ENCODE peak calls at places on chromosome 4, in five cellular contexts. X is K562, Z is GM12878, T is H1, B is HepG2. G is an unnamed sample.

GRCh38 chr4:106773106-106773905 is 262.8 kb downstream of the DKK2 start:
- DNase-seq in X (no peak), Z (no peak), T (no peak), B (no peak), G (no peak)

GRCh38 chr4:114180481-114180880 is 201.0 kb upstream of the ARSJ start:
- DNase-seq in Z (no peak), T (peak), X (no peak), B (peak), G (peak)

GRCh38 chr4:184282251-184282713 is 64.6 kb upstream of the ENPP6 start:
- DNase-seq in Z (peak), B (peak), X (no peak), T (no peak), G (no peak)

GRCh38 chr4:48129307-48130014 is 4.6 kb downstream of the TXK start:
- DNase-seq in X (no peak), Z (no peak), T (no peak), B (no peak), G (no peak)

GRCh38 chr4:110631582-110632505 is 9.0 kb upstream of the PITX2 start:
- DNase-seq in B (peak), Z (no peak), X (peak), T (peak), G (peak)

GRCh38 chr4:129231907-129232626 is 136.1 kb downstream of the C4orf33 start:
- DNase-seq in T (no peak), X (no peak), B (no peak), Z (no peak), G (no peak)

GRCh38 chr4:184477201-184477999 is 3.0 kb upstream of the IRF2 start:
- DNase-seq in T (no peak), Z (no peak), X (no peak), B (peak), G (no peak)

GRCh38 chr4:83043801-83044407 is 8.9 kb downstream of the COPS4 start:
- DNase-seq in X (no peak), Z (no peak), T (no peak), B (no peak), G (no peak)

GRCh38 chr4:3470244-3471097 is 7.4 kb downstream of the DOK7 start:
- DNase-seq in B (no peak), Z (no peak), X (no peak), T (no peak), G (no peak)

GRCh38 chr4:166924456-166924855 is 309.8 kb downstream of the SPOCK3 start:
- DNase-seq in X (no peak), B (no peak), T (no peak), Z (no peak), G (no peak)

GRCh38 chr4:105979506-105979905 is 84.2 kb downstream of the NPNT start:
- DNase-seq in B (no peak), Z (no peak), X (no peak), T (no peak), G (no peak)

GRCh38 chr4:28313729-28314713 is 1453.4 kb downstream of the STIM2 start:
- DNase-seq in Z (no peak), B (no peak), T (no peak), X (no peak), G (no peak)

GRCh38 chr4:11297201-11297600 is 131.5 kb downstream of the HS3ST1 start:
- DNase-seq in B (no peak), Z (no peak), X (no peak), T (no peak), G (peak)

GRCh38 chr4:134085525-134085924 is 116.1 kb downstream of the PABPC4L start:
- DNase-seq in Z (no peak), X (no peak), B (no peak), T (no peak), G (no peak)

GRCh38 chr4:74623041-74623440 is 171.3 kb downstream of the BTC start:
- DNase-seq in Z (no peak), B (peak), T (no peak), X (peak), G (peak)

GRCh38 chr4:72842323-72842722 is 227.2 kb downstream of the COX18 start:
- DNase-seq in T (no peak), B (no peak), Z (no peak), X (no peak), G (no peak)

GRCh38 chr4:77349361-77349760 is 192.4 kb downstream of the CCNG2 start:
- DNase-seq in B (no peak), Z (no peak), T (no peak), X (no peak), G (no peak)

GRCh38 chr4:26524001-26524400 is 33.7 kb upstream of the CCKAR start:
- DNase-seq in Z (no peak), B (no peak), T (no peak), X (no peak), G (no peak)

GRCh38 chr4:11710484-11710883 is 281.8 kb upstream of the HS3ST1 start:
- DNase-seq in B (no peak), T (no peak), X (no peak), Z (no peak), G (no peak)

GRCh38 chr4:26737385-26737784 is 123.3 kb upstream of the STIM2 start:
- DNase-seq in B (no peak), X (no peak), T (no peak), Z (no peak), G (no peak)

GRCh38 chr4:20046931-20047677 is 204.6 kb upstream of the SLIT2 start:
- DNase-seq in B (no peak), Z (no peak), T (no peak), X (no peak), G (no peak)

GRCh38 chr4:23932935-23933334 is 43.1 kb upstream of the PPARGC1A start:
- DNase-seq in Z (no peak), X (no peak), B (no peak), T (no peak), G (no peak)

GRCh38 chr4:64001229-64001898 is 407.9 kb downstream of the TECRL start:
- DNase-seq in T (no peak), Z (peak), X (no peak), B (no peak), G (no peak)

GRCh38 chr4:57553695-57554094 is 443.5 kb upstream of the IGFBP7 start:
- DNase-seq in Z (no peak), X (no peak), T (no peak), B (no peak), G (no peak)

GRCh38 chr4:57550143-57550542 is 440.0 kb upstream of the IGFBP7 start:
- DNase-seq in B (no peak), Z (no peak), X (no peak), T (no peak), G (no peak)

GRCh38 chr4:57544811-57545654 is 434.8 kb upstream of the IGFBP7 start:
- DNase-seq in B (no peak), Z (no peak), X (no peak), T (peak), G (no peak)

GRCh38 chr4:57554693-57555092 is 444.5 kb upstream of the IGFBP7 start:
- DNase-seq in X (no peak), Z (no peak), B (no peak), T (no peak), G (no peak)

GRCh38 chr4:57548856-57549255 is 438.7 kb upstream of the IGFBP7 start:
- DNase-seq in T (no peak), X (no peak), B (no peak), Z (no peak), G (no peak)
- TF ChIP-seq YY1 in T (no peak), X (no peak), B (no peak), Z (no peak), G (no peak)

GRCh38 chr4:139645458-139645857 is 20.2 kb upstream of the MGST2 start:
- DNase-seq in B (no peak), X (no peak), Z (no peak), T (no peak), G (no peak)

GRCh38 chr4:139639654-139640053 is 26.0 kb upstream of the MGST2 start:
- DNase-seq in Z (no peak), X (no peak), B (no peak), T (no peak), G (no peak)

GRCh38 chr4:139643042-139643895 is 22.4 kb upstream of the MGST2 start:
- DNase-seq in T (no peak), X (no peak), Z (no peak), B (no peak), G (no peak)

GRCh38 chr4:139641218-139641617 is 24.4 kb upstream of the MGST2 start:
- DNase-seq in Z (no peak), B (peak), T (no peak), X (no peak), G (no peak)

DNA sequence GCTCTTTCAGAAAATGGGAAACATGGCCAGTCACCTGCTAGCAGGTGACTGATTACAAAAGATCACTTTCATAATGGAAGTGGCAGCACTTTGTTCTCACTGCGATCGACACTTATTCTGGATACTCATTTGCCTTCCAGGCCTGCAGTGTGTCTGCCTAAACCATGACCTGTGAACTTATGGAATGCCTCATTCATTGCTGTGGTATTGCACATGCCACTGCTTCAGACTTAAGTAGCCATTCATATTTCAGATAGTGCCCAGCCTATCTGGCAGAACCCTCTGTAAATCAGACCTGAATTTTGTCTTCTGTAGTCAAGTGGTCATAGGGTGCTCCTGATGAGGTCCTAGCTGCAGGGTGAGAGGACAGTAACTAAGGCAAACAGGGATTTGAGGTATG is 23.3 kb upstream of the MGST2 start:
- DNase-seq in Z (no peak), X (no peak), T (no peak), B (no peak), G (no peak)
- TF ChIP-seq CEBPB in Z (no peak), X (no peak), T (no peak), B (no peak), G (no peak)

GRCh38 chr4:157315968-157316367 is 95.4 kb downstream of the GRIA2 start:
- DNase-seq in B (no peak), Z (no peak), T (no peak), X (no peak), G (no peak)
- TF ChIP-seq YY1 in B (no peak), Z (no peak), T (no peak), X (no peak), G (no peak)

GRCh38 chr4:15004701-15005301 is 2.5 kb downstream of the CPEB2 start:
- DNase-seq in Z (no peak), T (peak), X (peak), B (peak), G (no peak)

GRCh38 chr4:15002659-15003440 is 569 bp downstream of the CPEB2 start:
- DNase-seq in T (peak), B (peak), X (peak), Z (peak), G (no peak)

GRCh38 chr4:15001825-15002658 is at the start of gene CPEB2:
- DNase-seq in T (peak), X (peak), B (peak), Z (peak), G (peak)

GRCh38 chr4:15003891-15004700 is 1.8 kb downstream of the CPEB2 start:
- DNase-seq in B (no peak), T (peak), Z (no peak), X (peak), G (no peak)

GRCh38 chr4:15003441-15003890 is 1.2 kb downstream of the CPEB2 start:
- DNase-seq in X (peak), T (peak), Z (no peak), B (no peak), G (no peak)
- TF ChIP-seq CEBPB in X (no peak), T (no peak), Z (no peak), B (no peak), G (no peak)

GRCh38 chr4:91963489-91963888 is 340.3 kb upstream of the GRID2 start:
- DNase-seq in B (no peak), T (no peak), X (no peak), Z (no peak), G (no peak)
- TF ChIP-seq YY1 in B (no peak), T (no peak), X (no peak), Z (no peak), G (no peak)

GRCh38 chr4:915595-915994 is 16.5 kb downstream of the GAK start:
- DNase-seq in Z (no peak), B (no peak), X (no peak), T (no peak), G (no peak)

GRCh38 chr4:914531-914930 is 17.6 kb downstream of the GAK start:
- DNase-seq in B (no peak), Z (no peak), T (no peak), X (no peak), G (no peak)

GRCh38 chr4:913280-913618 is 18.9 kb downstream of the GAK start:
- DNase-seq in Z (no peak), T (no peak), X (no peak), B (no peak), G (no peak)

GRCh38 chr4:912548-913279 is 19.4 kb downstream of the GAK start:
- DNase-seq in X (no peak), B (no peak), Z (no peak), T (no peak), G (no peak)

GRCh38 chr4:915041-915474 is 17.1 kb downstream of the GAK start:
- DNase-seq in X (no peak), T (no peak), Z (no peak), B (no peak), G (no peak)
- TF ChIP-seq CEBPB in X (no peak), T (no peak), Z (no peak), B (no peak), G (no peak)

GRCh38 chr4:6576512-6576911 is 1.5 kb downstream of the MAN2B2 start:
- DNase-seq in Z (no peak), B (no peak), X (no peak), T (no peak), G (no peak)
- TF ChIP-seq YY1 in Z (no peak), B (no peak), X (no peak), T (no peak), G (no peak)

DNA sequence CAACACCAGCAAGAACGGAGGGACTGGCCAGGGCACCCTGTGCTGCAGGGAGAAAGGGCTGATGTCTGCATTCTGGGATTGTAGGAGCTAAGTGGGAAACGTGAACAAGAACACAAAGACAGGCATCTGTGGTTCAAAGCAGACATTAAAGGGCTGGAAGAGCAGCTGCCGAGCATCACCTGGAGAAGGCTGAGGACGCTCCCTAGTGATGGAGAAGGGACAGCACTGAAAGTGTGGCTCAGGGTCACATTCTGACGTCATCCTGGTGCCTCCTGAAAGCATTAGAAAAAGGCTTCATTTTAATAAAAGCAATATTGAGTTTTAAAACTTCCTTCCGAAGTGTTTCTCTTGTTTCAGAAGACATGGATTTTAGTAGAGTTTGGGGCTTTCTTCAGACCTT is 62.3 kb downstream of the CLDN22 start:
- DNase-seq in X (no peak), Z (no peak), T (no peak), B (no peak), G (no peak)
- TF ChIP-seq CEBPB in X (no peak), Z (no peak), T (no peak), B (no peak), G (no peak)

GRCh38 chr4:136241221-136241986 is 1290.9 kb downstream of the PCDH18 start:
- DNase-seq in T (no peak), B (no peak), X (no peak), Z (no peak), G (no peak)
- TF ChIP-seq YY1 in T (no peak), B (no peak), X (no peak), Z (no peak), G (no peak)

GRCh38 chr4:93384897-93385296 is 443.7 kb upstream of the ATOH1 start:
- DNase-seq in T (no peak), X (no peak), B (no peak), Z (no peak), G (no peak)

DNA sequence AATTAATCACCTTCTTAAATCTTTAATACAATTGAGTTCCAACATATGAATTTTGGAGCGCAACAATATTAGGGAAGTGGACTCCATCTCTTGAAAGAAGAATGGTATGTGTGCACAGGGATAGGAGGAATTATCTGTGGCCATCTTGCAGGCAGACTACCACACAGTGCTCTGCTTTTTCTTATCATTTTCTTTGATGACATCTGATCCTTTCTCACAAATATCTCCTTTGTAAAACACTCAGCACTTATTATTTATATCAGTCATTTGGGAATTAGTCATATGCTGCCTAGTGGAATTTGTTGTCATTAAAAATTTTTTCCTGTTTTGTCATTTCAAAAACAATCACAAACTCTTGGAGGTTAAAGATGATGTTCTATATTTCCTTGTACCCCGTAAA is 444.3 kb upstream of the ATOH1 start:
- DNase-seq in B (no peak), T (no peak), Z (no peak), X (no peak), G (no peak)
- TF ChIP-seq CEBPB in B (no peak), T (no peak), Z (no peak), X (no peak), G (no peak)